ENCODE peak calls at places on chromosomes 11 and 22, in nine cellular contexts. V is neural progenitor cell, W is HCT116, F is fibroblast of lung, Q is K562, C is MM.1S, B is DND-41, N is GM23248, D is SK-N-MC. I is an unnamed sample.

GRCh38 chr22:37079668-37080171 is 28.2 kb downstream of the KCTD17 start:
- DNase-seq in V (no peak), W (no peak), F (peak), Q (no peak), C (no peak), B (no peak), N (peak), D (no peak), I (no peak)

GRCh38 chr11:74746868-74747267 is 1.8 kb upstream of the RNF169 start:
- DNase-seq in V (no peak), W (no peak), F (no peak), Q (no peak), C (no peak), B (no peak), N (no peak), D (no peak), I (no peak)

GRCh38 chr22:49021926-49022815 is 805.5 kb downstream of the BRD1 start:
- DNase-seq in V (no peak), W (no peak), F (no peak), Q (no peak), C (no peak), B (no peak), N (no peak), D (no peak), I (no peak)

GRCh38 chr22:46010951-46011626 is 34.1 kb upstream of the WNT7B start:
- DNase-seq in V (no peak), W (no peak), F (no peak), Q (no peak), C (no peak), B (no peak), N (no peak), D (no peak), I (no peak)

GRCh38 chr22:36870250-36870649 is 9.4 kb downstream of the NCF4 start:
- DNase-seq in V (no peak), W (peak), F (no peak), Q (no peak), C (no peak), B (no peak), N (no peak), D (no peak), I (peak)

GRCh38 chr11:67260406-67260805 is 5.9 kb upstream of the GRK2 start:
- DNase-seq in V (no peak), W (no peak), F (no peak), Q (no peak), C (no peak), B (no peak), N (no peak), D (no peak), I (no peak)

GRCh38 chr22:39815882-39816395 is 77.6 kb downstream of the ENTHD1 start:
- DNase-seq in V (no peak), W (no peak), F (peak), Q (no peak), C (no peak), B (no peak), N (no peak), D (no peak), I (no peak)

GRCh38 chr22:20783844-20784723 is 10.2 kb downstream of the SERPIND1 start:
- DNase-seq in V (peak), W (peak), F (peak), Q (peak), C (peak), B (peak), N (peak), D (peak), I (peak)

GRCh38 chr11:108609681-108610080 is 16.1 kb upstream of the EXPH5 start:
- DNase-seq in V (no peak), W (no peak), F (peak), Q (no peak), C (no peak), B (no peak), N (peak), D (no peak), I (peak)

GRCh38 chr11:13944016-13944415 is 18.5 kb upstream of the SPON1 start:
- DNase-seq in V (no peak), W (no peak), F (no peak), Q (no peak), C (no peak), B (no peak), N (no peak), D (no peak), I (no peak)

GRCh38 chr22:50304528-50305392 is 2.7 kb downstream of the PLXNB2 start:
- DNase-seq in V (no peak), W (no peak), F (peak), Q (peak), C (no peak), B (no peak), N (peak), D (no peak), I (peak)

GRCh38 chr22:44991218-44991617 is 18.6 kb downstream of the PHF21B start:
- DNase-seq in V (no peak), W (no peak), F (no peak), Q (no peak), C (no peak), B (no peak), N (no peak), D (no peak), I (no peak)

GRCh38 chr11:14902650-14903350 is 10.8 kb upstream of the CYP2R1 start:
- DNase-seq in V (no peak), W (no peak), F (peak), Q (no peak), C (no peak), B (no peak), N (peak), D (no peak), I (peak)

GRCh38 chr11:65311197-65311631 is 3.5 kb upstream of the CDC42EP2 start:
- DNase-seq in V (peak), W (no peak), F (peak), Q (no peak), C (no peak), B (no peak), N (no peak), D (no peak), I (peak)

GRCh38 chr11:65310756-65311155 is 3.9 kb upstream of the CDC42EP2 start:
- DNase-seq in V (peak), W (no peak), F (peak), Q (no peak), C (no peak), B (no peak), N (no peak), D (no peak), I (no peak)

GRCh38 chr11:65309006-65309405 is 5.7 kb upstream of the CDC42EP2 start:
- DNase-seq in V (no peak), W (no peak), F (no peak), Q (no peak), C (no peak), B (no peak), N (peak), D (no peak), I (no peak)

GRCh38 chr11:65308281-65308891 is 6.3 kb upstream of the CDC42EP2 start:
- DNase-seq in V (no peak), W (no peak), F (no peak), Q (no peak), C (no peak), B (no peak), N (no peak), D (no peak), I (no peak)

GRCh38 chr11:65310215-65310614 is 4.5 kb upstream of the CDC42EP2 start:
- DNase-seq in V (peak), W (no peak), F (peak), Q (no peak), C (no peak), B (no peak), N (no peak), D (no peak), I (no peak)
- H3K9ac ChIP-seq in V (no peak), W (no peak), F (peak), Q (no peak), C (no peak), B (no peak), N (no peak), D (no peak), I (no peak)

DNA sequence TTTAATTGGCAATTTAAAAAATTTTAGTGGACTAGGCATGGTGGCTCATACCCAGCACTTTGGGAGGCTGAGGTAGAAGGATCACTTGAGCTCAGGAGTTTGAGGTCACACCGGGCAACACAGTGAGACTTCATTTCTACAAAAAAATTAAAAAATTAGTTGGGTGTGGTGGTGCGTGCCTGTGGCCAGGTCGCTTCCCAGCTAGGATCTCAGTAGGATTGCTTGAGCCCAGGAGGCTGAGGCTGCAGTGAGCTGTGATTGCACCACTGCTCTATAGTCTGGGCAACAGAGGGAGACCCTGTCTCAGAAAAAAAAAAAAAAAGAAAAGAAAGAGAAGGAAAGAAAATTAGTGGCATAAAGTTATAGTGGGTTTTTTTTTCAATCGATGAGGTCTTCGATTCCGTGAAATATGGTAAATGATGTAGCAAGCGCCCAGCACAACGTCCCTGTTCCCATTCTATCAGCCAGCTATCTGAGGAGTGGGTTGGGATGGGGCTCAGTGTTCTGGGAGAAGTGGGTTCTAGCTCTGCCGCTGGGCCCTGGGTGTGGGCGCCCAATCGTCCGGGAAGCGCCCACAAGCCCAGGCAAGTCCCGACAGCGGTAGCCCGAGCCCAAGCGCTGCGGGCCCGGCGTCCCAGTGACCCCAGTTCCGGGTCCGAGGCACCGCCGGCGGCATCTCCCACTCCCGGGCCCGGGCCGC is 1.4 kb downstream of the FOSL1 start:
- DNase-seq in V (no peak), W (no peak), F (peak), Q (no peak), C (no peak), B (no peak), N (peak), D (no peak), I (no peak)
- H3K27ac ChIP-seq in V (no peak), W (peak), F (peak), Q (peak), C (no peak), B (no peak), N (peak), D (no peak), I (peak)

GRCh38 chr11:64745219-64745522 is 1.2 kb upstream of the RASGRP2 start:
- DNase-seq in V (no peak), W (no peak), F (no peak), Q (no peak), C (no peak), B (peak), N (no peak), D (no peak), I (no peak)
- TF ChIP-seq EZH2 in V (no peak), W (no peak), F (peak), Q (no peak), C (peak), B (no peak), N (peak), D (no peak), I (peak)

DNA sequence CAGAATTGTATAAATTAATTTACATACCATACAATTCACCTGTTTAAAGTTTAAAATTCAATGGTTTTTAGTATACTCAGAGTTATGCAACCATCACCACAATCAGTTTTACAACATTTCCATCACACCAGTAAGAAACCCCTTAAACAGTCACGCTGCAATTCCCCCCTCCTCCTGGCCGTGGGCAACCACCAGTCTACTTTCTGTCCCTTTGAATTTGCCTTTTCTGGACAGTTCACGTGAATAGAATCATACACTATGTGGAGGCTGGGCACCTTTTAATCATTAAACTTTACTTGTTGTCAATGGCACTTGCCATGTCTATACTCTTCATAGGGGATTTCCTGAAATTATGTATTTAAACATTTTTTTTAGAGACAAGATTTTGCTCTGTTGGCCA is 20.1 kb upstream of the SWAP70 start:
- DNase-seq in V (no peak), W (no peak), F (no peak), Q (no peak), C (no peak), B (no peak), N (no peak), D (no peak), I (no peak)
- H3K9ac ChIP-seq in V (no peak), W (no peak), F (no peak), Q (no peak), C (no peak), B (no peak), N (no peak), D (no peak), I (no peak)

GRCh38 chr11:83871013-83871412 is 584.8 kb upstream of the CCDC90B start:
- DNase-seq in V (no peak), W (no peak), F (no peak), Q (no peak), C (no peak), B (no peak), N (no peak), D (no peak), I (no peak)
- H3K27ac ChIP-seq in V (no peak), W (no peak), F (no peak), Q (no peak), C (no peak), B (no peak), N (no peak), D (no peak), I (no peak)

GRCh38 chr11:69702239-69702668 is 1.6 kb downstream of the FGF19 start:
- DNase-seq in V (peak), W (no peak), F (no peak), Q (no peak), C (no peak), B (peak), N (no peak), D (no peak), I (no peak)
- TF ChIP-seq EZH2 in V (no peak), W (no peak), F (no peak), Q (no peak), C (no peak), B (no peak), N (no peak), D (no peak), I (no peak)

GRCh38 chr11:117995472-117995871 is 9.3 kb downstream of the IL10RA start:
- DNase-seq in V (no peak), W (no peak), F (no peak), Q (no peak), C (no peak), B (no peak), N (no peak), D (no peak), I (no peak)

GRCh38 chr11:117992620-117993019 is 6.4 kb downstream of the IL10RA start:
- DNase-seq in V (no peak), W (no peak), F (no peak), Q (no peak), C (no peak), B (no peak), N (no peak), D (no peak), I (no peak)

GRCh38 chr11:117996058-117996457 is 9.9 kb downstream of the IL10RA start:
- DNase-seq in V (no peak), W (no peak), F (no peak), Q (no peak), C (no peak), B (no peak), N (no peak), D (no peak), I (no peak)

GRCh38 chr11:117992136-117992535 is 5.9 kb downstream of the IL10RA start:
- DNase-seq in V (no peak), W (no peak), F (no peak), Q (no peak), C (peak), B (no peak), N (no peak), D (no peak), I (no peak)

DNA sequence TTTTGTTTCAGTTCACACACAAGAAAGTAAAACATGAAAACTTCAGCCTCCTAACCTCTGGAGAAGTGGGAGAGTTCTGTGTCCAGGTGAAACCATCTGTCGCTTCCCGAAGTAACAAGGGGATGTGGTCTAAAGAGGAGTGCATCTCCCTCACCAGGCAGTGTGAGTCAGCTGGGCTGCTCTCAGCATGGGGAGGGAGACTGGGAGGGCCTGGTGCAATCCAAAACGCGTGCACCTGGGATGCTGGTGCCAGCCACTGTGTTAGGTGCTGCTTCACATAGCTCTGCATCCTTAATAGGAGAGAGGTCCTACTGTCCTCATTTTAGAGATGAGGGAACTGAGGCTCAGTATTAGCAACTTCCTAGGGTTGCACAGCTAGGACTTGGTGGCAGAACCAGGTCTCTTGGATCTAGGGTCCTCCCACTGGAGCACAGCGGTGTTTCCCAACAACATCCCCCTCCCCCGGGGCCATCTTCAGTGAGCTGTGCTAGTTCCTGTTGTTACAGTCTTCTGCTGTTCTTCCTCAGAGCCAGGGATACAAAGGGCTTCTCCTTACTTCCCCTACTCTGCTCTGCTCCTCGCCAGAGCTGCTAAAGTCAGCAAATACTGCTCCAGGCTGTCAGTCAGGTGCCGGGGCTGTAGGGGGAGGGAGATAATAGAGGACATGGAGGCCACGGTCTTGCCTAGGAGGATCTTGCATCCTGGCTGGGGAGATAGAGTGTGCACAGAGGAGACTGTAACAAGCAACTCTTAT is 8.0 kb downstream of the IL10RA start:
- DNase-seq in V (no peak), W (no peak), F (no peak), Q (no peak), C (no peak), B (no peak), N (no peak), D (no peak), I (no peak)
- H3K9ac ChIP-seq in V (no peak), W (no peak), F (no peak), Q (no peak), C (no peak), B (no peak), N (no peak), D (no peak), I (no peak)

I was measured in PC-3.